ENCODE peak calls at places on chromosome 12, in six cellular contexts. Q is right cardiac atrium; C is NCI-H1092 treated with DMSO at 0.1 percent for 48 hours; E is cardiac septum; I is DND-41; G is activated CD8-positive, alpha-beta T cell treated with anti-CD3 and anti-CD28 coated beads, Interleukin-2, amount 10 ng/mL, durations not matched to agents 7 days and 5 days. F is an unnamed sample.

GRCh38 chr12:74538491-74539258 is 1.0 kb downstream of the ATXN7L3B start:
- DNase-seq in E (no peak), G (peak; percentile 60), I (peak; percentile 37), Q (peak; percentile 25), C (no peak), F (peak; percentile 59)

GRCh38 chr12:49537231-49537708 is 1.6 kb upstream of the KCNH3 start:
- DNase-seq in I (no peak), E (no peak), G (no peak), C (no peak), Q (no peak), F (no peak)

GRCh38 chr12:12684375-12685106 is 11.4 kb downstream of the GPR19 start:
- DNase-seq in E (no peak), C (peak; percentile 85), I (peak; percentile 72), G (peak; percentile 56), Q (no peak), F (peak; percentile 56)

GRCh38 chr12:55797550-55797949 is 20.0 kb downstream of the SARNP start:
- DNase-seq in Q (no peak), I (no peak), C (no peak), G (no peak), E (no peak), F (no peak)

GRCh38 chr12:93894391-93895095 is 217.4 kb downstream of the CRADD start:
- DNase-seq in Q (peak; percentile 96), G (no peak), C (no peak), I (peak; percentile 30), E (peak; percentile 92), F (no peak)

GRCh38 chr12:19003110-19003509 is 126.4 kb upstream of the PLEKHA5 start:
- DNase-seq in E (no peak), C (no peak), Q (no peak), G (no peak), I (no peak), F (no peak)

GRCh38 chr12:24500466-24501232 is 448.3 kb downstream of the BCAT1 start:
- DNase-seq in G (no peak), Q (no peak), E (no peak), C (no peak), I (no peak), F (no peak)

GRCh38 chr12:49028666-49029275 is 10.2 kb upstream of the PRKAG1 start:
- DNase-seq in Q (no peak), I (no peak), E (no peak), C (no peak), G (no peak), F (no peak)

GRCh38 chr12:107448198-107448597 is 237.4 kb upstream of the PWP1 start:
- DNase-seq in Q (no peak), G (no peak), C (no peak), E (no peak), I (peak; percentile 7), F (no peak)

GRCh38 chr12:57152408-57153038 is 5.1 kb upstream of the LRP1-AS start:
- DNase-seq in G (no peak), C (no peak), I (no peak), E (no peak), Q (peak; percentile 68), F (no peak)

F was measured in activated naive CD4-positive, alpha-beta T cell treated with anti-CD3 and anti-CD28 coated beads, Interleukin-2, amount 10 ng/mL, durations not matched to agents 7 days and 5 days.